ENCODE peak calls at places on chromosome 16, in six cellular contexts. O is uterus, M is HCT116, Z is A549, V is K562, L is GM12891. Y is an unnamed sample.

GRCh38 chr16:66130296-66130910 is 236.1 kb upstream of the CDH5 start:
- DNase-seq in O (no peak), M (no peak), Z (no peak), V (no peak), L (no peak), Y (no peak)

GRCh38 chr16:86515780-86516617 is 5.7 kb downstream of the FOXF1 start:
- DNase-seq in O (no peak), M (no peak), Z (no peak), V (no peak), L (no peak), Y (no peak)

GRCh38 chr16:27138257-27138656 is 65.1 kb upstream of the KDM8 start:
- DNase-seq in O (no peak), M (no peak), Z (no peak), V (no peak), L (no peak), Y (no peak)

GRCh38 chr16:56689171-56689570 is 6.9 kb downstream of the MT1X start:
- DNase-seq in O (no peak), M (no peak), Z (no peak), V (no peak), L (no peak), Y (no peak)

GRCh38 chr16:70778901-70779309 is 22.1 kb downstream of the VAC14 start:
- DNase-seq in O (peak), M (peak), Z (peak), V (no peak), L (no peak), Y (no peak)

GRCh38 chr16:15765880-15766279 is 90.9 kb downstream of the MYH11 start:
- DNase-seq in O (no peak), M (peak), Z (peak), V (peak), L (peak), Y (peak)

GRCh38 chr16:48499822-48500440 is 110.0 kb downstream of the N4BP1 start:
- DNase-seq in O (peak), M (no peak), Z (no peak), V (no peak), L (no peak), Y (no peak)

GRCh38 chr16:88374736-88375135 is 8.0 kb upstream of the ZNF469 start:
- DNase-seq in O (no peak), M (no peak), Z (no peak), V (no peak), L (no peak), Y (no peak)

GRCh38 chr16:56780646-56781045 is 50.7 kb downstream of the NUP93 start:
- DNase-seq in O (no peak), M (no peak), Z (no peak), V (no peak), L (no peak), Y (no peak)

GRCh38 chr16:10598157-10598556 is 17.8 kb upstream of the EMP2 start:
- DNase-seq in O (peak), M (no peak), Z (no peak), V (no peak), L (no peak), Y (peak)

GRCh38 chr16:23302045-23302956 is at the start of gene SCNN1B:
- DNase-seq in O (no peak), M (no peak), Z (no peak), V (no peak), L (no peak), Y (no peak)

DNA sequence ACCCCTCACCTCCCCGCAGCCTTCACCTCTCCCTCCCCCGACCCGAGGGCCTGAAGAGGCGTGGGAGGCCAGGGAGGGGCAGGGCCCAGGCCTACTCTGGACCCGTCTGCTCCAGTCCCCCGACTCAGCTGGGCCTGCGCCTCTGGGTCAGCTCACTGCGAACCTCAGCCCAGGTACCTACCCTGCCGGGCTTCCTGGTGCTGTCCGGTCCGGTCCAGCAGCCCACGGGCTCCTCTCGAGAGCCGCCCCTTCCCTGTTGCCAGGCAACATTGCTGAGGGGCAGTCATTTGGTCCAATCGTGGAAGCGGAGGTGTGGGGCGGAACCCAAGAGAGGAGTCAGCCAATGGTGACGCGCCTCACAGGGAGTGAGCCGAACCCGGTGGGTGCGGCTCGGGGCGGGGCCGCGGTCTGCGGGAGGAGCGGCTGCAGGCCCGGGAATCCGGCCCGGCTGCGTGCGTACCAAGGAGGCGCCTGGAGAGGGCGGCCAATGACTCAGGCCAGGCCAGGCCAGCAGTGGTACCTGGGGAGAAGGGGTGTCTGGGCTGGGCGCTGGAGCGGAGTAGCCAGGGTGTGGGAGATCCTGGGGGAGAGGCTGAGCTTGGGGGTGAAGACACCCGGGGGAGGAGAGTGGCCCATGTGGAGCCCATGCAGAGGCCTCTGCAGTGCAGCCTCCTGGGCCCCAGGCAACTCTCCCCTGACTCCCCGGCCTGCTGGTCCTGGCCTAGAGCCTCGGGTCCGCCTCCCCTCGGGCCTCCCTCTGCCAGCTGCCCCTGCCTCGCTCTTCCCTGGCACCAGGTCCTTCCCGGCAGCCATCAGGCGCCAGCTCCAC is at the start of gene MEAK7:
- DNase-seq in O (peak), M (peak), Z (peak), V (peak), L (peak), Y (peak)
- TF ChIP-seq POLR2A in O (peak), M (peak), Z (peak), V (peak), L (no peak), Y (peak)

GRCh38 chr16:30078744-30079143 is 3.0 kb downstream of the PPP4C start:
- DNase-seq in O (no peak), M (no peak), Z (no peak), V (no peak), L (no peak), Y (no peak)

GRCh38 chr16:30079480-30079879 is 3.7 kb downstream of the PPP4C start:
- DNase-seq in O (no peak), M (no peak), Z (no peak), V (no peak), L (no peak), Y (no peak)

GRCh38 chr16:30077656-30078055 is 1.9 kb downstream of the PPP4C start:
- DNase-seq in O (no peak), M (no peak), Z (no peak), V (no peak), L (no peak), Y (no peak)

GRCh38 chr16:30076276-30076791 is 540 bp downstream of the PPP4C start:
- DNase-seq in O (no peak), M (no peak), Z (no peak), V (no peak), L (no peak), Y (no peak)

GRCh38 chr16:30075503-30076275 is at the start of gene PPP4C:
- DNase-seq in O (peak), M (peak), Z (peak), V (peak), L (peak), Y (peak)
- TF ChIP-seq POLR2A in O (peak), M (peak), Z (peak), V (peak), L (peak), Y (peak)

DNA sequence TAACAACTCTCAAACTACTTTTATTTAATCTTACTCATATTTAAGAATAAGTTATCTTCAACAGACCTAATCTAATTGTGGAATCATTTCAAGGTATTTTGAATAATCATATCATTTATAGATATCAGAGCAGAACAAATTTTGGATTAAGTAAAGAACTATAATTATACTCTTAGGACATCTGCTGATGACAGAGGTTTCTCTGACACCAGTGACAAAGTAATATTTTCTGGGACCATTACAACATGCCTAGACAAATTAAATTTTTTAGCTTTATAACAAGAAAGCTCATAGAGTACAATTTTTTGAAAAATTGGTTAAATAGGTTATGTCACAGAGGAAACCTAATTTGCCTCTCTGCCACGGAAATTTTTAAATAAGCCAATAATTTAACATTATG is 30.5 kb downstream of the C16orf87 start:
- DNase-seq in O (no peak), M (no peak), Z (no peak), V (no peak), L (no peak), Y (no peak)
- TF ChIP-seq POLR2A in O (no peak), M (no peak), Z (no peak), V (no peak), L (no peak), Y (no peak)

GRCh38 chr16:69688589-69688988 is 37.8 kb downstream of the NQO1 start:
- DNase-seq in O (no peak), M (no peak), Z (no peak), V (no peak), L (no peak), Y (no peak)

GRCh38 chr16:69691980-69692911 is 34.1 kb downstream of the NQO1 start:
- DNase-seq in O (no peak), M (no peak), Z (no peak), V (no peak), L (no peak), Y (no peak)

GRCh38 chr16:69699915-69700314 is 26.4 kb downstream of the NQO1 start:
- DNase-seq in O (no peak), M (no peak), Z (no peak), V (no peak), L (no peak), Y (no peak)

GRCh38 chr16:69698404-69698803 is 28.0 kb downstream of the NQO1 start:
- DNase-seq in O (no peak), M (no peak), Z (no peak), V (no peak), L (no peak), Y (no peak)

GRCh38 chr16:69693916-69694315 is 32.4 kb downstream of the NQO1 start:
- DNase-seq in O (no peak), M (no peak), Z (no peak), V (no peak), L (no peak), Y (no peak)
- TF ChIP-seq POLR2A in O (no peak), M (no peak), Z (no peak), V (no peak), L (no peak), Y (no peak)

DNA sequence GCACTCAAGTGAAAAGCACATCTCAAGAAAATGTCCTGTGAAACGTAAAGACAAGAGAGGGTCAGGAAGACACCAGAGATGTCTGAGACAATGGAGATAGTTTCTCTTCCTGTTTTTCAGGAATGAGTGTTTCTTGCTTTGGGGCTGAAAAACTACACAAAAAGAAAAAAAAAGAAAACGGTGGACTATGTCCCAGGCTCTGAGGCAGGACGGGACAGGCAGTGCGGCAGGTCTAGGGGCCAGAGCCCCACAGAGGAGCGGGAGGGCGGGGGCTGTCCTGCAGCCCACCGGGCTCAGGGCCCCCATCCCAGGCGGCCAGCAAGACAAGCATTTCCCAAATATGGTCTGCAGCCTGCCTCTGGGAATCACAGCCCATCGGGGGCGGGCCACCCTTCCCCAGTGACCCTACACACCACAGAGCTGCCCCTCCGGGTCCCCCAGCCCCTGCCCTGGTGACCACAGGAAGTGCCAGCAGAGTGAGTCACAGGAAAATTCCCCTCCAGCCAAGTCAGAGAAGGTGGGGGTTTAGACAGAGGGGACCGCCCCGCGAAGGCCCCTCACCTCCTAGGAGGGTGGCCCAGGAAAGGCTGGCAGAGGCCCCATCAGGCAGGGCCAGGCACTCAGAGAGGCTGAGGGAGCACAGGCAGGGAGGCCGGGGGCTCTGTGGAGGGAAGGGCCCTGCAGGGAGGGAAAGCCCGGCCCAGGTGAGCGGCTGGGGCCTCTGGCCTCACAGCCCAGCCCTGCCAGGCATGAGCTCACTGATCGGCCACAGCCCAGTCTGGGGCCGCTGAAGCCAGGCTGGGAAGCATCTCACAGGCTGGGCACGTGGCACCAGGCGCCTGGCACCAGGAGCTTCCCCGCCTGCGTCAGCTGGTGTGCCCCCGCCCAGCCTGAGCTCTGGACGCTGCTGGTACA is 6.3 kb downstream of the BCAR1 start:
- DNase-seq in O (peak), M (no peak), Z (peak), V (no peak), L (no peak), Y (no peak)
- TF ChIP-seq POLR2A in O (no peak), M (no peak), Z (peak), V (no peak), L (no peak), Y (no peak)

DNA sequence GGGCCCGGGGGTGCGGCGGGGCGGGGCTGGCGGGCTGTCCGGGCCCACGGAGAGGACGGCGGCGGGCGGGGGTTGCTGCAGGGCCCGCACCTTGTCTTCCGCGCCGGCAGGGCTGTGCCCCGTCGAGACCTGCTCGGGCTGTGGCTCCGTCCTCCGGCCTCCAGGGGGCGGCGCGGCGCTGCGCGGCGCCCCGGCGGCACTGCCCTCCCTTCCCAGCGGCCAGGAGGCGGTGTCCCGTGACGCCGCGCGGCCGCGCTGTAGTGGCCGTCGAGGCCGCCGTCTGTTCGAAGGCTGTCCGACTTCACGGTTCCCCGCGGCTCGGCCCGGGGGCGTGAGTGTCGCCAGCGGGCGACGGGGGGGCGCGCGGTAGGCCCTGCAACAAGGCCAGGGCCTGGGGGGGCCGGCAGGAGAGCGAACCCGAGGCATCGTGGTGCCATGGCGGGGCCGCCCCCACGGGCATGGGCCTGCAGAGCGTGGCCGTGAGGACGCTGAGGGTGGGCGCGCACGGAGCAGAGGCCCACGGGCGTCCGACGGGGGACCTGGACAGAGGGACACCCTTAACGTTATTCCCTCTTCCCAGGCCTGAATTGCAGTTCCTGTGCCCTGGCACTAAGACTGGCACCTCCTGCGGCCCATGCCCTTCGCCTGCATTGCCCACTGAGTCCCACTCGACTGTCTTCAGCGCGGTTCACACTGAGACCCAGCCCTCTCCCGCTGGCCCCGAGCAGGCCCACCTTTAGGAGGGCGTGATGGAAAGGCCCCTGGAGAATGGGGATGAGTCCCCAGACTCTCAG is at the start of gene PLEKHG4:
- DNase-seq in O (peak), M (peak), Z (peak), V (no peak), L (peak), Y (peak)
- TF ChIP-seq POLR2A in O (no peak), M (peak), Z (peak), V (peak), L (no peak), Y (peak)

DNA sequence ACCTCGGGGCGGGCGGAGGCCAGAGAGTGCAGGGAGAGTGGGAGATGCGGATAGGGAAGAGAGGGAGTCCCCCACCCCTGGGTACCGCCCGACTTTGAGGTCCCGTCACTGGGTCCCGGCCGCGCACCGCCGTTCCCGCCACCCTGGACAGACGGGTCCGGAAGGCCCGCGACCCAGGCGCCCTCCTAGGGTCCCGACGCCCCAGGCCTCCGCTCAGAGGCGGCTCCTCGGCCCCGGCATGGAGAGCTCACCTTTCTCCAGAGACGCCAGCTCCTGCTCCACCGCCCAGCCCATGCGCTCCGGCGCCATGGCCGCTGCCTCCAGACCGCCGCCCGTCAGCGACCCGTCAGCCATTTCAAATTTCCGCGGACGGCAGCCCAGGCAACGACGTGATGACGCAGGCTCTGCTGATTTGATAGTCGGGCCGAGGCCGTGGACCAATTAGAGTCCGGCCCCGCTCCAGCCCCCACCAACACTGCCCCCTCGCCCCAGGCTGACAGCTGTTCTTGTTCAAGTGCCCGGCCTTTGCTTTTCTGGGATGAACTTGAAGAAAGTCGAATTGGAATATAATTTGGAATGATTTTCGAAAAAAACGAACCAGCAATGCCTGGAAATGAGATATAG is at the start of gene SHCBP1:
- DNase-seq in O (peak), M (peak), Z (peak), V (peak), L (peak), Y (peak)
- TF ChIP-seq POLR2A in O (no peak), M (peak), Z (peak), V (peak), L (peak), Y (peak)

DNA sequence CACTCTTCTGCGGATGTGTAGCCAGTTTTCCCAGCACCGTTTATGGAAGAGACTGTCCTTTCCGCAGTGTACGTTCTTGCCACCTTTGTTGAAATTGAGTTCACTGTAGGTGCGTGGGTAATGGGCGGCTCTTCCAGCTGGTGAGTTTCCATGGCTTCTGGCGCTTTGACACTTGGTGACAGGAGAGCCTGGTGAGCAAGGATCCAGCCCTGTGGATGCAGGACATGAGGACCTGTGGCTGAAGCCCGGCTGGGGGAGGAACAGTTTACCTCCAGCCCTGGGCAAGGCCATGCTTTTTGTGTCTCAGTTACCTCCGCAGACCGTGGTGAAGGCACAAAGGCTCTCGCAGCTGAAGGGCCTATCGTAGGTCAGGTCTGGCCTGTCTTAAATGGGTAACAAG is 166.5 kb downstream of the LAT start:
- DNase-seq in O (no peak), M (no peak), Z (no peak), V (no peak), L (no peak), Y (no peak)
- TF ChIP-seq POLR2A in O (no peak), M (no peak), Z (no peak), V (no peak), L (no peak), Y (no peak)

DNA sequence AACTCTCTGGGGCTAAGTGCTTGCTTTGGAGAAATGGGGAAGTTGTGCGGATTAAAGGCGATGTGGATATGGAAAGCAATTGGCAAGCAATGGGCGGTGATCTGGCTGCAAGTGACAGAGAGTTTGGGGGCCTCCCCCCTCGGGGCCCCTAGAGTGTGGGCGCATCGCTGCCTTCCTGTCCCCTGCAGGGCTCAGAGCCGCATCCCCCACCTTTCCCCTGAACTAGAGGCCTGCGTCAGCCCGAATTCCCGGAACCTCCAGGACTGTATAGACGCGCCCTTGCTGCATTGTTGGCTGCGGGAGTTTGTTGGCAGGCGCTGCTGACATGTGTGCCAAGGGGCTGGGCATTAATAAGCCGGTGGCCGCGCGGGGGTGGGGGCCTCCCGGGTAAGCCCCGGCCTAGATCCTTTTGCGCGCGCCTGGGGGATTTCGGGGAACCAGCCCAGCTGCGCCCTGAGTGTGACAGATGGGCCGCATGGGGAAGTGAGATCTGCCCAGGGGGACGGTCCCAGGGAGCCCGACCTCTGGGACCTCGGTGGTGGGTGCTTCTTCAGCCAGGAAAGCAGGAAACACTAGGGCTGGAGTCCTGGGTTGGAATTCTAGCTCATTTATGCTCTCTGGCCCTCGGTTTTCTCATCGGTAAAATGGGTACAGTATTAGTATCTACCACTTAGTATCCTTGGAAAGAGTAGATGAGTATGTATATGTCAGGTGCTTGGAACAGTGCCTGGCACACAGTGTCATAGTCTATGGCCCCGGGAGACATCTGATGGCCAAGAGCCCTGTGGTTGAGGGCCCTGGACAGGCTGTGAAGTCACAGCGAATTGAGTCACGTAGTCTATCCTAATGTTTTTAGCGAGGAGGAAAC is 1.0 kb downstream of the EEF2K start:
- DNase-seq in O (peak), M (no peak), Z (peak), V (peak), L (no peak), Y (peak)
- TF ChIP-seq POLR2A in O (no peak), M (no peak), Z (no peak), V (no peak), L (no peak), Y (peak)